ENCODE peak calls at places on chromosomes 4 and X, in seven cellular contexts. S is GM18507; J is stimulated activated CD4-positive, alpha-beta T cell treated with anti-CD3 and anti-CD28 coated beads, TNF-alpha, amount 100 ng/mL, for 48 hours; N is Panc1; W is LoVo; I is non-pigmented ciliary epithelial cell; L is uterus. O is an unnamed sample.

GRCh38 chr4:87465739-87466366 is 43.5 kb downstream of the NUDT9 start:
- DNase-seq in S (peak), J (no peak), N (no peak), W (peak), I (peak), L (no peak), O (no peak)

GRCh38 chrX:148649145-148649645 is 148.8 kb downstream of the AFF2 start:
- DNase-seq in S (no peak), J (no peak), N (no peak), W (no peak), I (no peak), L (no peak), O (no peak)

GRCh38 chr4:38290360-38290759 is 330.2 kb downstream of the PTTG2 start:
- DNase-seq in S (no peak), J (no peak), N (no peak), W (no peak), I (peak), L (no peak), O (no peak)

GRCh38 chrX:13260598-13260997 is 59.3 kb downstream of the ATXN3L start:
- DNase-seq in S (no peak), J (no peak), N (no peak), W (no peak), I (no peak), L (no peak), O (no peak)

GRCh38 chr4:165814256-165815010 is 58.6 kb upstream of the TLL1 start:
- DNase-seq in S (no peak), J (no peak), N (no peak), W (no peak), I (no peak), L (no peak), O (no peak)

GRCh38 chrX:154750301-154751120 is at the start of gene GAB3:
- DNase-seq in S (no peak), J (no peak), N (no peak), W (no peak), I (no peak), L (no peak), O (peak)

GRCh38 chr4:182582245-182582644 is 334.9 kb downstream of the DCTD start:
- DNase-seq in S (no peak), J (no peak), N (no peak), W (no peak), I (no peak), L (no peak), O (no peak)

GRCh38 chr4:81215219-81215892 is at the start of gene PRKG2:
- DNase-seq in S (no peak), J (no peak), N (no peak), W (no peak), I (no peak), L (no peak), O (no peak)

GRCh38 chr4:3234171-3235029 is 14.6 kb upstream of the MSANTD1 start:
- DNase-seq in S (no peak), J (no peak), N (no peak), W (no peak), I (no peak), L (no peak), O (no peak)

GRCh38 chrX:100647095-100647494 is 3.1 kb downstream of the SRPX2 start:
- DNase-seq in S (no peak), J (no peak), N (no peak), W (no peak), I (no peak), L (no peak), O (no peak)

GRCh38 chr4:177125656-177126055 is 184.0 kb upstream of the NEIL3 start:
- DNase-seq in S (no peak), J (no peak), N (no peak), W (no peak), I (no peak), L (no peak), O (no peak)

GRCh38 chrX:22652596-22652995 is 347.2 kb upstream of the DDX53 start:
- DNase-seq in S (no peak), J (no peak), N (no peak), W (peak), I (no peak), L (peak), O (no peak)